ENCODE peak calls at places on chromosomes 4 and X, in eight cellular contexts. K, U, A, R, W, I, Y and Q are unnamed samples.

GRCh38 chrX:118961866-118962560 is 12.4 kb upstream of the LONRF3 start:
- DNase-seq in R (no peak), W (no peak), U (no peak), Y (no peak), A (no peak), I (no peak), K (no peak), Q (no peak)

GRCh38 chrX:39582091-39582490 is 515.7 kb downstream of the BCOR start:
- DNase-seq in W (peak), A (no peak), U (no peak), K (no peak), R (peak), Y (no peak), I (no peak), Q (no peak)

GRCh38 chr4:31193516-31193915 is 473.3 kb downstream of the PCDH7 start:
- DNase-seq in A (no peak), W (no peak), U (no peak), Y (no peak), K (no peak), I (no peak), R (no peak), Q (no peak)

GRCh38 chrX:40663880-40664630 is 16.7 kb upstream of the CXorf38 start:
- DNase-seq in A (no peak), U (peak), R (peak), K (no peak), W (peak), Y (peak), I (no peak), Q (peak)

GRCh38 chr4:117085185-117085701 is at the start of gene TRAM1L1:
- DNase-seq in Y (peak), R (peak), I (peak), W (peak), A (no peak), K (no peak), U (peak), Q (no peak)

GRCh38 chr4:104795264-104795934 is 300.7 kb upstream of the CXXC4 start:
- DNase-seq in Y (peak), R (no peak), U (no peak), A (no peak), I (no peak), K (no peak), W (peak), Q (no peak)

GRCh38 chr4:6391186-6391851 is 81.1 kb downstream of the PPP2R2C start:
- DNase-seq in U (no peak), Y (no peak), K (no peak), A (no peak), R (no peak), W (no peak), I (peak), Q (no peak)

GRCh38 chrX:128106630-128107029 is 54.4 kb upstream of the ACTRT1 start:
- DNase-seq in I (no peak), U (no peak), A (no peak), W (no peak), Y (no peak), R (no peak), K (no peak), Q (no peak)

GRCh38 chr4:122534776-122535175 is 78.3 kb upstream of the IL2 start:
- DNase-seq in A (no peak), I (no peak), U (peak), W (no peak), K (no peak), Y (no peak), R (peak), Q (no peak)

DNA sequence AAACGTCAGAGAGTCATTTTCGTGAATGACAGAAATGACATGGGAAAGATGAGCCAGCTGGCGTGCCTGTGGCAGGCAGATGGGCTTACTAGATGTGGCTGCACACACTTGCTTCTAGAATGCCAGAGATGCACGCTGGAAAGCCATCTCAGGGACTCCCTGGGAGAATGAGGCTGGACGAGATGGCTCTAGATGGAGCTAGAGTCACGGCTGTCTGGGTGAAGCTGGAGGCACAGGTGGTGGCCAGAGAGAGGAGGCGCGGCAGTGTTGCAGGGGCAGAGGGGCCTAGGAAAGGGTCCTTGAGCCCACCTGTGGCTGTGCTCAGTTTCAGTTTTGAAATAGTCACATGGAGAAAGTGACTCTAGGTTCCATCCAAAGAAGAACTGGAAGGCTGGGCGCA is 26.0 kb downstream of the TKTL1 start:
- DNase-seq in Y (no peak), R (no peak), K (no peak), A (no peak), W (no peak), U (no peak), I (peak), Q (peak)
- TF ChIP-seq CTCF in Y (peak), R (no peak), K (no peak), A (no peak), W (no peak), U (no peak), I (no peak), Q (no peak)

GRCh38 chr4:143085224-143085623 is 99.5 kb upstream of the USP38 start:
- DNase-seq in Y (peak), K (no peak), I (no peak), A (no peak), R (no peak), U (no peak), W (peak), Q (no peak)
- TF ChIP-seq CTCF in Y (no peak), K (no peak), I (no peak), A (no peak), R (peak), U (no peak), W (no peak), Q (peak)

DNA sequence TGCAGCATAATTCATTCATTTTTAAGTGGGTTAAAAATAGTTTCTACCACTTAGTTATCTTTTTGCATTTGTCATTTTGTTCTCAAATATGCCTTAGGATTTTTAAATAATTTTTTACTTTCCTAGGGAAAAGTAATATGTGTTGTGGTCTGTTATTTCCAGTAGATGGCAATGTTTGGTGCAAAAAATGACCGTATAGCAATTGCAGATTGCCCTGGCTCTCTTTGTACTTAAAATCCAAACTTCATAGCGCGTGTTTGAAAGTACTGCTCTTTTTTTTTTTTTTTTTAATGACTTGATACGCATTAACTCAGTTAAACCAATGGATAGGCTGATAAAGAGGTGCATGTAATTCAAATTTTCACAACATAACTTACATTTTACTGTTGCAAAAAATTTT is 74.4 kb upstream of the RBMX start:
- DNase-seq in Y (peak), R (peak), U (no peak), W (peak), A (no peak), K (no peak), I (no peak), Q (peak)
- TF ChIP-seq CTCF in Y (peak), R (peak), U (peak), W (peak), A (no peak), K (peak), I (no peak), Q (peak)

DNA sequence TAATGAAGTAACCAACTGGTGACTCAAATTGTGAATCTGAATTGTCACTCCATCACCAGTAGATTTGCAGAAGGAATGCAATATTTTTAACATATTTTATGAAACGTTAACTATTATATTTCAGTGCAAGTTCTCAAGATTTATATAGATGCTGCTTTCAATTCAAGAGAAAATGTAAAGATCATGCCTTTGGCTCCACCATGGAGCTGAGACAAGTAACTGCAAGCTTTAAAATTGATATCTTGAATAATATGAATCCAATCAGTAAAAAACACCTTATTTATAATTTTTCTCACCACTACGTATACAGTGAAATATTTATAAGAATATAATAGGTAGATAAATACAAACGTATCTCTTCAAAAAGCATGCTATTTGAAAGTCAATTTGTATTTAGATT is 27.8 kb upstream of the GALNTL6 start:
- DNase-seq in R (no peak), Y (no peak), K (no peak), I (no peak), U (no peak), W (no peak), A (no peak), Q (no peak)
- TF ChIP-seq CTCF in R (no peak), Y (no peak), K (no peak), I (no peak), U (no peak), W (no peak), A (no peak), Q (no peak)

GRCh38 chr4:52015366-52015765 is 4.8 kb downstream of the LRRC66 start:
- DNase-seq in K (peak), Y (no peak), U (no peak), A (no peak), W (peak), R (no peak), I (no peak), Q (no peak)
- TF ChIP-seq CTCF in K (no peak), Y (peak), U (peak), A (no peak), W (no peak), R (no peak), I (no peak), Q (peak)

DNA sequence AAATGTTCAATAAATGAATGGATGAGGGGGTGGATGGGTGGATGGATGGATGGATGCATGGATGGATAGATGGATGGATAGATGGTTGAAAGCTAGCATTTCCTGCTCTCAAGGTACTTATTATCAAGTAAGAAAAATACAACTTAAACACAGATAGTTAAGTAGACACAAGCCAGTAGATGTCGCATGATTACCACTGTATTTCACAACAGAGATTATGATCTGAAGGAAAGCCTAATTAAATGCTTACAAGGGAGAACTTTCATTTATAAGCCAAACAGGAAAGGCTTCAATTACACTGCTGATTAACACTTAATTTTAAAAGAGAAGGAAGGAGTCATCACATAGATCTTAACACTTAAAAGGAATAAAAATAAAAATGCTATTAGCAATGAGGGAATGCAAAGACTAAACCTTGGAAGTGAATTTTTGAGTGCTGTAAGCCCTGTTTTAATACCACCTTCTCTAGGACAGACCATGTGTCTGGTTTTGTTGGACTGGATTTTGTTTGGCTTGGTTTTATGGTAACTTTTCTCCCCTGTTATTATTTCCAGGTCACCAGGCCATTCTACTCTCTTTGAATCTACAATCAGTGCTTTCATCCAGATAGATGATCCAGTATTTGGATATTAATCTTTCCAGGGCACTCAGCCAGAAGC is 75.4 kb upstream of the SLC39A8 start:
- DNase-seq in U (no peak), Y (peak), W (peak), R (peak), A (no peak), I (no peak), K (no peak), Q (peak)
- TF ChIP-seq CTCF in U (no peak), Y (no peak), W (no peak), R (no peak), A (no peak), I (no peak), K (no peak), Q (peak)

GRCh38 chr4:90030953-90031352 is 96.2 kb upstream of the CCSER1 start:
- DNase-seq in Y (no peak), R (no peak), K (no peak), A (no peak), U (no peak), W (no peak), I (no peak), Q (no peak)
- TF ChIP-seq CTCF in Y (peak), R (no peak), K (no peak), A (no peak), U (peak), W (no peak), I (no peak), Q (no peak)